ENCODE peak calls at places on chromosomes 1 and 21, in ten cellular contexts. C, E, N, P, M, S, B, H, W and U are unnamed samples.

GRCh38 chr21:39048064-39048463 is 135.2 kb downstream of the PSMG1 start:
- DNase-seq in E (peak), H (no peak), S (peak), P (no peak), C (peak), N (no peak), W (peak), M (peak), B (no peak), U (no peak)

GRCh38 chr1:179230251-179230650 is 774 bp upstream of the ABL2 start:
- DNase-seq in W (peak), H (no peak), P (no peak), S (peak), B (no peak), C (peak), N (peak), M (no peak), E (no peak), U (no peak)

GRCh38 chr1:182119631-182120030 is 58.1 kb upstream of the ZNF648 start:
- DNase-seq in M (no peak), E (no peak), H (no peak), S (no peak), P (no peak), N (no peak), C (peak), W (no peak), B (no peak), U (no peak)

GRCh38 chr1:92585831-92586230 is 99.1 kb upstream of the GFI1 start:
- DNase-seq in P (no peak), H (no peak), S (no peak), C (no peak), W (no peak), M (no peak), N (no peak), E (no peak), B (no peak), U (no peak)

GRCh38 chr1:203320546-203321272 is 15.4 kb downstream of the BTG2 start:
- DNase-seq in E (no peak), P (no peak), M (no peak), N (peak), H (peak), S (peak), W (no peak), C (peak), B (no peak), U (peak)

GRCh38 chr1:110606784-110607662 is 865 bp upstream of the KCNA2 start:
- DNase-seq in E (no peak), H (no peak), N (peak), C (no peak), W (no peak), S (no peak), B (no peak), M (peak), P (peak), U (no peak)

GRCh38 chr1:231443363-231443762 is 21.3 kb upstream of the EGLN1 start:
- DNase-seq in W (no peak), P (no peak), C (no peak), H (no peak), B (no peak), N (no peak), S (no peak), M (no peak), E (no peak), U (no peak)

GRCh38 chr1:199157494-199157893 is 518.7 kb downstream of the PTPRC start:
- DNase-seq in S (peak), P (no peak), E (peak), M (no peak), W (no peak), H (no peak), N (no peak), B (no peak), C (no peak), U (no peak)

GRCh38 chr21:15159382-15160020 is 94.7 kb upstream of the NRIP1 start:
- DNase-seq in N (no peak), H (no peak), B (no peak), E (no peak), W (no peak), M (no peak), C (no peak), S (no peak), P (no peak), U (no peak)

GRCh38 chr21:41894511-41894910 is 15.4 kb upstream of the PRDM15 start:
- DNase-seq in H (no peak), E (no peak), C (no peak), P (peak), N (no peak), W (no peak), S (no peak), B (no peak), M (no peak), U (no peak)

GRCh38 chr1:236685917-236686814 is at the start of gene ACTN2:
- DNase-seq in E (peak), C (peak), H (no peak), N (peak), M (peak), B (peak), P (peak), S (peak), W (no peak), U (peak)

GRCh38 chr1:22321917-22322316 is 129.7 kb upstream of the ZBTB40 start:
- DNase-seq in N (no peak), W (no peak), H (no peak), P (peak), M (no peak), S (no peak), C (no peak), E (no peak), B (no peak), U (no peak)

GRCh38 chr1:232962761-232963357 is 12.4 kb downstream of the NTPCR start:
- DNase-seq in M (no peak), B (no peak), H (no peak), C (peak), S (no peak), P (no peak), E (no peak), N (no peak), W (no peak), U (no peak)

GRCh38 chr1:217718873-217719272 is 87.7 kb downstream of the SPATA17 start:
- DNase-seq in E (peak), C (peak), W (no peak), H (no peak), P (no peak), S (peak), M (no peak), N (no peak), B (no peak), U (no peak)

GRCh38 chr21:39489380-39489924 is 37.7 kb downstream of the SH3BGR start:
- DNase-seq in M (no peak), B (no peak), N (no peak), P (no peak), H (no peak), E (no peak), W (no peak), S (no peak), C (no peak), U (no peak)

GRCh38 chr1:234912541-234913312 is 215.9 kb downstream of the TOMM20 start:
- DNase-seq in E (no peak), M (no peak), H (no peak), S (no peak), C (no peak), W (no peak), N (no peak), B (no peak), P (peak), U (no peak)

GRCh38 chr21:35226302-35226701 is 177.2 kb upstream of the RUNX1 start:
- DNase-seq in B (no peak), M (no peak), H (no peak), S (peak), W (no peak), E (no peak), N (no peak), P (no peak), C (peak), U (no peak)

GRCh38 chr1:9321480-9321849 is 28.8 kb downstream of the SPSB1 start:
- DNase-seq in N (no peak), E (no peak), M (no peak), B (no peak), W (peak), H (no peak), S (no peak), C (peak), P (no peak), U (no peak)

GRCh38 chr1:55382699-55383377 is 167.7 kb upstream of the USP24 start:
- DNase-seq in C (no peak), P (no peak), S (no peak), E (no peak), N (no peak), H (no peak), W (no peak), M (no peak), B (no peak), U (no peak)

GRCh38 chr1:30830537-30830936 is 73.0 kb upstream of the LAPTM5 start:
- DNase-seq in W (no peak), E (no peak), S (no peak), P (no peak), H (no peak), C (no peak), B (no peak), M (no peak), N (no peak), U (no peak)

GRCh38 chr1:57599233-57599994 is 175.6 kb upstream of the DAB1 start:
- DNase-seq in C (peak), S (no peak), M (no peak), E (no peak), N (no peak), B (no peak), P (no peak), W (no peak), H (no peak), U (no peak)

GRCh38 chr1:102838016-102838415 is 270.3 kb downstream of the COL11A1 start:
- DNase-seq in S (no peak), W (no peak), B (no peak), M (no peak), N (no peak), C (peak), E (no peak), P (no peak), H (no peak), U (no peak)

GRCh38 chr1:2384130-2384860 is 7.1 kb downstream of the MORN1 start:
- DNase-seq in B (no peak), N (no peak), W (no peak), C (no peak), H (no peak), M (peak), S (no peak), E (no peak), P (peak), U (no peak)

GRCh38 chr1:218886472-218886871 is 287.2 kb upstream of the LYPLAL1 start:
- DNase-seq in W (no peak), H (peak), P (no peak), C (peak), N (no peak), S (peak), M (no peak), B (no peak), E (no peak), U (no peak)

GRCh38 chr1:50979964-50980363 is 9.9 kb downstream of the CDKN2C start:
- DNase-seq in W (no peak), P (no peak), B (no peak), E (no peak), N (no peak), S (no peak), C (no peak), M (no peak), H (no peak), U (no peak)

GRCh38 chr1:40248429-40248828 is 692 bp downstream of the TMCO2 start:
- DNase-seq in N (no peak), H (no peak), B (no peak), S (no peak), W (no peak), P (no peak), C (no peak), M (no peak), E (no peak), U (no peak)

GRCh38 chr21:29697555-29698193 is 242.1 kb downstream of the GRIK1 start:
- DNase-seq in W (no peak), B (no peak), P (no peak), S (no peak), E (no peak), M (no peak), C (peak), N (no peak), H (no peak), U (peak)

GRCh38 chr21:45269861-45270260 is 17.8 kb downstream of the POFUT2 start:
- DNase-seq in W (no peak), N (no peak), M (no peak), P (peak), H (no peak), B (no peak), C (no peak), S (no peak), E (no peak), U (no peak)

GRCh38 chr1:58395355-58395754 is 151.2 kb downstream of the OMA1 start:
- DNase-seq in B (no peak), C (peak), H (no peak), M (no peak), E (peak), P (no peak), S (peak), W (peak), N (no peak), U (no peak)

GRCh38 chr1:244231572-244232315 is 180.7 kb downstream of the ZBTB18 start:
- DNase-seq in N (no peak), W (no peak), M (no peak), H (peak), B (no peak), P (no peak), E (no peak), C (peak), S (peak), U (no peak)

GRCh38 chr1:57252597-57253306 is 171.1 kb downstream of the DAB1 start:
- DNase-seq in M (no peak), B (no peak), P (no peak), C (peak), E (no peak), W (no peak), S (no peak), H (no peak), N (no peak), U (no peak)

GRCh38 chr1:116147114-116147510 is 35.9 kb downstream of the MAB21L3 start:
- DNase-seq in C (no peak), P (no peak), S (no peak), H (no peak), M (no peak), W (no peak), B (no peak), N (no peak), E (no peak), U (no peak)

GRCh38 chr1:116777831-116778830 is 23.9 kb downstream of the CD2 start:
- DNase-seq in S (peak), N (no peak), M (no peak), W (peak), E (peak), H (no peak), P (no peak), C (peak), B (no peak), U (no peak)

GRCh38 chr1:67601955-67602354 is 83.0 kb upstream of the GADD45A start:
- DNase-seq in W (no peak), M (no peak), B (no peak), E (no peak), S (no peak), P (no peak), N (no peak), H (no peak), C (no peak), U (no peak)

GRCh38 chr1:180365039-180365438 is 135.0 kb downstream of the LHX4 start:
- DNase-seq in C (peak), E (no peak), H (no peak), N (no peak), S (no peak), B (no peak), M (no peak), P (no peak), W (no peak), U (no peak)

GRCh38 chr1:20376171-20376570 is 85.5 kb downstream of the VWA5B1 start:
- DNase-seq in S (no peak), P (peak), W (no peak), B (no peak), C (no peak), N (no peak), E (no peak), H (no peak), M (no peak), U (no peak)

GRCh38 chr1:154557939-154558609 is 388 bp downstream of the UBE2Q1 start:
- DNase-seq in B (peak), H (peak), C (peak), N (peak), E (no peak), P (peak), S (peak), M (peak), W (no peak), U (peak)

GRCh38 chr1:197618065-197618464 is 157.2 kb downstream of the DENND1B start:
- DNase-seq in P (no peak), N (no peak), B (no peak), E (no peak), C (peak), S (peak), M (no peak), W (no peak), H (no peak), U (no peak)